ENCODE peak calls at places on chromosomes 6 and 20, in four cellular contexts. T is lung, F is DMS 273 treated with DMSO at 0.1 percent for 48 hours, H is NCI-H748 treated with DMSO at 0.1 percent for 48 hours. C is an unnamed sample.

GRCh38 chr6:116876635-116877611 is at the start of gene RFX6:
- DNase-seq in T (no peak), H (no peak), F (no peak), C (peak; percentile 23)

GRCh38 chr6:107386340-107386739 is 73.0 kb downstream of the PDSS2 start:
- DNase-seq in F (no peak), H (no peak), T (no peak), C (no peak)

GRCh38 chr6:44675449-44675848 is 287.9 kb downstream of the CDC5L start:
- DNase-seq in T (no peak), H (no peak), F (no peak), C (no peak)

GRCh38 chr20:10654630-10655029 is 19.2 kb downstream of the JAG1 start:
- DNase-seq in H (peak; percentile 33), T (no peak), F (no peak), C (peak; percentile 96)

GRCh38 chr6:118871331-118871730 is 22.6 kb upstream of the ASF1A start:
- DNase-seq in T (no peak), H (no peak), F (no peak), C (no peak)

GRCh38 chr6:37433657-37434271 is 743 bp downstream of the CMTR1 start:
- DNase-seq in H (no peak), F (no peak), T (no peak), C (no peak)

GRCh38 chr20:14582855-14583254 is 245.4 kb upstream of the FLRT3 start:
- DNase-seq in T (no peak), F (no peak), H (no peak), C (no peak)

GRCh38 chr6:137272403-137272802 is 53.2 kb upstream of the IFNGR1 start:
- DNase-seq in T (no peak), H (no peak), F (no peak), C (no peak)

GRCh38 chr6:153963352-153963751 is 75.7 kb upstream of the OPRM1 start:
- DNase-seq in T (no peak), H (no peak), F (no peak), C (no peak)

GRCh38 chr20:62066983-62067433 is 1.3 kb upstream of the TAF4 start:
- DNase-seq in F (no peak), T (no peak), H (no peak), C (no peak)

GRCh38 chr6:157841211-157841840 is 18.3 kb downstream of the SNX9 start:
- DNase-seq in F (no peak), H (no peak), T (no peak), C (no peak)

GRCh38 chr20:1863296-1863695 is 31.9 kb upstream of the SIRPA start:
- DNase-seq in F (no peak), T (no peak), H (no peak), C (no peak)

C was measured in NCI-H526 treated with DMSO at 0.1 percent for 48 hours.